ENCODE peak calls at places on chromosomes 2 and 18, in six cellular contexts. T is HepG2, N is GM12878, S is A549, G is K562, C is NB4. R is an unnamed sample.
A peak's percentile ranks its signal among the peaks of the same experiment; 100 is the strongest.

GRCh38 chr2:224982910-224983688 is 59.2 kb downstream of the DOCK10 start:
- DNase-seq in S (no peak), N (peak; percentile 61), G (no peak), T (no peak), C (no peak), R (no peak)

GRCh38 chr18:35852786-35853185 is 119.7 kb upstream of the RMP24 start:
- DNase-seq in G (no peak), N (no peak), S (no peak), T (no peak), C (no peak), R (peak; percentile 5)

GRCh38 chr18:9663377-9663776 is 44.7 kb upstream of the RAB31 start:
- DNase-seq in N (no peak), G (no peak), T (no peak), C (peak; percentile 43), S (no peak), R (no peak)

GRCh38 chr18:55579888-55580287 is 8.1 kb downstream of the TCF4 start:
- DNase-seq in G (no peak), N (no peak), T (no peak), S (no peak), C (no peak), R (no peak)

GRCh38 chr2:229137623-229138022 is 133.5 kb downstream of the PID1 start:
- DNase-seq in S (no peak), G (no peak), N (no peak), C (no peak), T (no peak), R (no peak)

GRCh38 chr2:25333981-25334380 is 7.7 kb downstream of the DNMT3A start:
- DNase-seq in T (no peak), G (no peak), S (no peak), N (no peak), C (no peak), R (no peak)

GRCh38 chr2:88880441-88880953 is 189.0 kb downstream of the RPIA start:
- DNase-seq in G (peak; percentile 55), T (peak; percentile 56), N (no peak), S (peak; percentile 65), C (peak; percentile 71), R (peak; percentile 63)

GRCh38 chr2:233821196-233821595 is 33.1 kb downstream of the HJURP start:
- DNase-seq in C (no peak), S (no peak), G (no peak), T (no peak), N (no peak), R (no peak)

GRCh38 chr2:170578596-170578995 is 136.5 kb upstream of the SP5 start:
- DNase-seq in C (no peak), S (no peak), G (no peak), T (no peak), N (no peak), R (no peak)

GRCh38 chr2:53711271-53711780 is 56.3 kb upstream of the CHAC2 start:
- DNase-seq in S (no peak), C (no peak), T (no peak), N (no peak), G (no peak), R (no peak)

GRCh38 chr2:125942585-125943424 is 713.2 kb upstream of the GYPC start:
- DNase-seq in T (no peak), N (no peak), G (no peak), S (no peak), C (no peak), R (no peak)

GRCh38 chr2:188414869-188415753 is 123.4 kb downstream of the GULP1 start:
- DNase-seq in C (no peak), T (no peak), S (peak; percentile 16), G (no peak), N (no peak), R (no peak)

GRCh38 chr2:140988597-140988996 is 1142.2 kb downstream of the LRP1B start:
- DNase-seq in G (no peak), T (no peak), N (no peak), S (no peak), C (no peak), R (peak; percentile 73)

GRCh38 chr2:176560296-176560695 is 291.1 kb downstream of the MTX2 start:
- DNase-seq in G (no peak), C (no peak), T (no peak), N (no peak), S (no peak), R (no peak)

GRCh38 chr2:9400268-9401058 is 22.9 kb downstream of the ITGB1BP1 start:
- DNase-seq in G (no peak), S (no peak), C (no peak), N (no peak), T (no peak), R (no peak)

DNA sequence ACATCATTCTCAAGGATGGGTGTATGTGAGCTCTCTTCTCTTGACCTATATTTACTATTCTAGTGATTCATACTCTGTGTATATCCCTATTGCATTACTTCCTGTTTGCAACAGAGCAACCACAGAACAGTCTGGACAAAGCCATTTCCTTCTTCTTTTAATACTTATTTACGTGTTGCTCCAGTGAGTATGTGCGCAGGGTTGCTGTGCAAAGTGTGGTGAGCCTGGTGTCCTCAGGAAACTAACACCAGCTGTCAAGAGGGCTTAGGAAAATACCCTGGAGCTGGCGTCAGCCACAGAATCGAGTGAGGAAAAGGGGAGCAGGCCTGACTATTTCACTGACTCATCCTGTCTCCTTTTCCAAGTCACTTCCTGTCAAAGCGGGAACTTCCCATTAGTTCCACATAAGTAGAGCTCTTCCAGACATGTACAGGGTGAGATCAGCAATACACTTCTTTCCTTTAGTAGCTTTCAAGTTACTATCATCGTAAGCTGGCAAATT is 214.1 kb upstream of the COPS8 start:
- DNase-seq in G (no peak), C (peak; percentile 91), N (no peak), S (peak; percentile 59), T (peak; percentile 5), R (peak; percentile 96)
- TF ChIP-seq MAX in G (no peak), C (peak; percentile 36), N (no peak), S (no peak), T (no peak), R (no peak)

DNA sequence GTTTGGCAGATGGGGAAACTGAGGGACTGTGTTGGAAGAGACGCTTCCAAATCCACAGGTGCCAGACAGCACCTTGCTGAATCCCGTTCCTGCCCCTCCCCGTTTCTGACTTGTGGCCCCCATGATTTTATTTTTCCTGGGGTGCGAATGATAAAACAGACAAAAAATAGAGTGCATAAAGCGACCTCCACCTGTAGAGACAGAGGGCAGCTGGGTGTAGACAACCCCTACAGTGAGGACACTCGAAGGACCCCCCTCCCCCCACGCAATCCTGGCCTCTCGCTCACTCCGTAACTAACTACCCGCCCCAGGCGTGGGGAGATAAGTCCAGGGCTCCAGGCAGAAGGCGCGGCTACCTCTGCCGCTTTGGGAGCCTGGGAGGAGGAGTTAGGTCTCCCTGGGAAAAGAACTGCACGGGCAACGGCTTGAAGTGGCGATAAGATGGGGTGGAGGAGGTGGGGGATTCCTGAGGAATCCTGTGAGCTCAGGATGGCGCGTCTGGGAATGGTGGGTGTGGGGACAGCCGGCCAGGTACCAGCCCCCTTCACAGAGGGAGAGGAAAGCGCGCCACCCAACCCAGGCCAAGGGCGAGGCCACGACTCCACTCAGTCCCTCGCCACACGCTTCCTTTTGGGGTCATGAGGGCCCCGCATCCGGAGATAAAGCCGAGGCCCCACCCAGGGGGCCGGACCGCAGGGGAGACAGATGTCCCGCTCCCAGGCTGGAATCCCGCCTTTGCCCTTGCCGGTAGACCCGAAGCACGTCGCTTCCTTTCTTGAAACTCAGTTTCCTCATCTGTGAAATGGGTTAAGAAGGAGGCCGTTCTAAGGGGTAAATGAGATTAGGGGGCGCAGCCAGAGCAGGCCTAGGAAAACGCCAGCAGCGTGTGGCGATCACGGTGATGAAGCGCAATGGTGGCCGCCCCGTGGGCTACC is 1.9 kb upstream of the CTDSP1 start:
- DNase-seq in S (peak; percentile 87), T (peak; percentile 90), C (peak; percentile 93), N (peak; percentile 46), G (peak; percentile 82), R (peak; percentile 57)
- TF ChIP-seq POLR2A in S (peak; percentile 36), T (no peak), C (peak; percentile 37), N (peak; percentile 51), G (peak; percentile 82), R (peak; percentile 40)

DNA sequence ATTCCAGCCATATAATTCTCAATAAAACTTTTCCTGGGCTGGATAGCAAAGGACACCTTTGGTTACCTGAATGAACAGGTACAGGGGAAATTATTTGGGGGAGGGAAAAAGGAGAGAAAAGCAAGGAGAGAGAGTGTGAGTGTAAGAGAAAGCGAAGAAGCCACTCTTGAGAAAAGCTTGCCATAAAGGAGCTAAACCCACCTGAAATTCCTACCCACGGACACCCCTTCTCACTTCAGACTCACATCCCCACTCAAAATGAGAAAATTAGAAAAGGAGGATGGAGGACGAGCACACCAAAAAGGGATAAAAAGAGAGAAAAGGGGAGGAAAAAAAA is 354 bp downstream of the ZEB2 start:
- DNase-seq in S (no peak), T (no peak), G (no peak), N (no peak), C (no peak), R (no peak)
- TF ChIP-seq MYC in S (no peak), T (no peak), G (no peak), N (no peak), C (no peak), R (no peak)

DNA sequence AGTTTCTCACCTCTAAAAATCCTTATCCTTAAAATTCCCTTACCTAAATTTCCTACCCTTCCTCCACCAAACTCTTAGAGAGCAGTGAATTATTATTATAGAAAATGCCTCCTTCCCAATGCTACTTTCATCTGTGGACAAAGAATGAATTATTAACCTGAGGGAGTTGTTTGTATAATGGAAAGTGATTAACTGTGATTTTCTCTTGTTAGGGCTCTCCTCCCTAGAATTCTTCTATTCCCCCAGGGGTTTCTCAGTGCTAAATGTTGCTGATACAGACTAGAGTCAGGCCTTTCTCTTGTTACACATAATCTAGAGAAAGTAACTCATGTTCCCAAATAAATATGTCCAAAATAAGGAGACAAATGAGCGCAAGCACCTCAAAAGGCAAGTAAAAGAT is 23.3 kb downstream of the EPB41L5 start:
- DNase-seq in T (no peak), C (no peak), S (no peak), G (no peak), N (no peak), R (no peak)
- TF ChIP-seq MAX in T (no peak), C (no peak), S (no peak), G (no peak), N (no peak), R (no peak)

DNA sequence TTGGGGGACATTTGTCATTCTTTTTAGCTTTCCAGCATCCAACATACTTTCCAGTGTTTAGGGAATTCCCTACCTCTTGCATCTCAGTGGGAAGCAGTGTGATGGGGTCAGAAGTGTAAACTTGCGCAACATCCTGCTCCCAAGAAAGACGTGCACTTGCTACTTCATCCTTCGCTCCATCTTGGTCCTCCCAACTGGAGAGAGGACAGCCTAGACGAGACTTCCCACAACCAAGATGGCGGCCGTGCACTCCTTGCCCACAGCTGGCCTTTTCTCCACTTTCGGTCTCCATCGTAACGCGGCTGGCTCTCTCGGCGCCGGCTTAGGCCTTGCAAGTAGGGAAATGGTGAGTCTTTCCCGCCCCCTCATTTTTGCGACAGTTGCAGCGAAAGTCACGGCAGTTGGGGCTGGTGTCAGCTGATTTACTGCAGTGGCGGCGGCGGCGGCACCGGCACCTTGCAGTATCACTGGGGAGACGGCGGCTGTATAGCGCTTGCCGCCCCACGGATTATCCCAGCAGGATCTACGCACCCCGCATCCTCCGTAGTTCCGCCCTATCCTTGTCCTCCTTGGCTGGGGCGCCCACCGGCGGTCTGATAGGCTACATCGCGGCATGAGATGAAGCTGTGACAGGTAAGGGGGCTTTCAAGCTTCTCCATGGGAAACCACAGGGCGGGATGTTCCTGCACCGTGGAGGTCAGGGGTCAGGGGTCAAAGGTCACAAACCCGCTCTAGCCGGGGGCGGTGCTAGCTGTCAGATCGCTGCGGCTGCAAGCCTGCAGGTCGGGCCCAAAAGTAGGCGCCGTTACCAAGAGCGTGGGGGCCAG is at the start of gene WDR7:
- DNase-seq in C (peak; percentile 97), S (peak; percentile 97), G (peak; percentile 83), N (peak; percentile 91), T (peak; percentile 94), R (peak; percentile 98)
- TF ChIP-seq POLR2A in C (no peak), S (no peak), G (peak; percentile 79), N (peak; percentile 86), T (peak; percentile 53), R (no peak)

R was measured in endothelial cell of umbilical vein.